ENCODE peak calls at places on chromosomes 1 and 21, in eight cellular contexts. S, P, G, M, R, H, J and U are unnamed samples.

GRCh38 chr1:1670866-1671265 is 12.1 kb upstream of the CDK11B start:
- DNase-seq in S (no peak), P (no peak), G (no peak), M (no peak), R (no peak), H (no peak), J (no peak), U (no peak)

GRCh38 chr1:3229081-3229725 is 160.2 kb downstream of the PRDM16 start:
- DNase-seq in S (no peak), P (no peak), G (no peak), M (peak; percentile 66), R (no peak), H (no peak), J (no peak), U (no peak)

GRCh38 chr1:228149341-228150020 is at the start of gene GJC2:
- DNase-seq in S (peak; percentile 65), P (no peak), G (peak; percentile 49), M (peak; percentile 56), R (peak; percentile 20), H (no peak), J (no peak), U (no peak)

GRCh38 chr1:151133339-151133761 is 13.1 kb downstream of the SEMA6C start:
- DNase-seq in S (no peak), P (no peak), G (no peak), M (no peak), R (no peak), H (peak; percentile 66), J (no peak), U (no peak)

GRCh38 chr1:167584581-167584980 is 31.0 kb upstream of the CREG1 start:
- DNase-seq in S (no peak), P (no peak), G (no peak), M (no peak), R (no peak), H (no peak), J (no peak), U (no peak)

GRCh38 chr1:150612014-150612345 is 17.4 kb downstream of the ENSA start:
- DNase-seq in S (no peak), P (no peak), G (no peak), M (no peak), R (no peak), H (no peak), J (no peak), U (no peak)

GRCh38 chr1:228998179-228998578 is 262.9 kb downstream of the RHOU start:
- DNase-seq in S (no peak), P (no peak), G (no peak), M (no peak), R (no peak), H (peak; percentile 46), J (no peak), U (no peak)

GRCh38 chr1:58062635-58063034 is 483.9 kb downstream of the OMA1 start:
- DNase-seq in S (no peak), P (no peak), G (no peak), M (no peak), R (no peak), H (no peak), J (no peak), U (no peak)

GRCh38 chr1:21638531-21639341 is 30.4 kb downstream of the RAP1GAP start:
- DNase-seq in S (peak; percentile 22), P (no peak), G (peak; percentile 67), M (peak; percentile 62), R (no peak), H (no peak), J (no peak), U (no peak)
- H3K27ac ChIP-seq in S (peak overlapping the region; percentile 64), P (peak overlapping the region; percentile 74), G (peak overlapping the region; percentile 88), M (no peak overlapping the region), R (no peak overlapping the region), H (no peak overlapping the region), J (no peak overlapping the region), U (peak overlapping the region; percentile 5)

GRCh38 chr1:206065547-206066143 is 12.7 kb downstream of the RHEX start:
- DNase-seq in S (no peak), P (no peak), G (no peak), M (no peak), R (no peak), H (no peak), J (no peak), U (no peak)
- H3K27ac ChIP-seq in S (no peak overlapping the region), P (no peak overlapping the region), G (no peak overlapping the region), M (no peak overlapping the region), R (no peak overlapping the region), H (no peak overlapping the region), J (no peak overlapping the region), U (no peak overlapping the region)

DNA sequence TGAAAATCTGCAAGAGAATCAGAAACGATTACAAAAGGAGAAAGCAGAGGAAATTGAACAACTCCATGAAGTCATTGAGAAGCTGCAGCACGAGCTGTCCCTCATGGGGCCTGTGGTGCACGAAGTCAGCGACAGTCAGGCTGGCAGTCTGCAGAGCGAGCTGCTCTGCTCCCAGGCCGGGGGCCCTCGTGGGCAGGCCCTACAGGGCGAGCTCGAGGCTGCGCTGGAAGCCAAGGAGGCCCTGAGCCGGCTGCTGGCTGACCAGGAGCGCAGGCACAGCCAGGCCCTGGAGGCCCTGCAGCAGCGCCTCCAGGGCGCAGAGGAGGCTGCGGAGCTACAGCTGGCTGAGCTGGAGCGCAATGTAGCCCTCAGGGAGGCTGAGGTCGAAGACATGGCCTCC is 47.5 kb upstream of the DIP2A start:
- DNase-seq in S (no peak), P (no peak), G (no peak), M (no peak), R (no peak), H (no peak), J (no peak), U (no peak)
- H3K27ac ChIP-seq in S (no peak overlapping the region), P (no peak overlapping the region), G (no peak overlapping the region), M (no peak overlapping the region), R (no peak overlapping the region), H (no peak overlapping the region), J (no peak overlapping the region), U (no peak overlapping the region)

GRCh38 chr1:243313635-243314536 is 58.0 kb downstream of the SDCCAG8 start:
- DNase-seq in S (no peak), P (no peak), G (no peak), M (no peak), R (no peak), H (no peak), J (no peak), U (no peak)
- H3K27ac ChIP-seq in S (peak overlapping the region; percentile 18), P (no peak overlapping the region), G (peak overlapping the region; percentile 3), M (no peak overlapping the region), R (no peak overlapping the region), H (peak overlapping the region; percentile 33), J (no peak overlapping the region), U (peak overlapping the region; percentile 27)

GRCh38 chr1:111476214-111476613 is 2.4 kb downstream of the C1orf162 start:
- DNase-seq in S (no peak), P (no peak), G (no peak), M (no peak), R (no peak), H (no peak), J (no peak), U (no peak)
- H3K27ac ChIP-seq in S (peak overlapping the region; percentile 76), P (no peak overlapping the region), G (no peak overlapping the region), M (no peak overlapping the region), R (no peak overlapping the region), H (peak overlapping the region; percentile 25), J (peak overlapping the region; percentile 42), U (no peak overlapping the region)

GRCh38 chr1:59428828-59429227 is 131.9 kb downstream of the FGGY start:
- DNase-seq in S (no peak), P (no peak), G (no peak), M (no peak), R (no peak), H (no peak), J (no peak), U (no peak)
- H3K27ac ChIP-seq in S (no peak overlapping the region), P (no peak overlapping the region), G (no peak overlapping the region), M (no peak overlapping the region), R (no peak overlapping the region), H (no peak overlapping the region), J (no peak overlapping the region), U (no peak overlapping the region)